ENCODE peak calls at places on chromosomes 3 and 15, in nine cellular contexts. W is ovary, L is endothelial cell of umbilical vein, Z is body of pancreas, F is heart left ventricle, G is breast epithelium, O is tibial nerve, T is suprapubic skin, B is stomach. I is an unnamed sample.

GRCh38 chr15:50176869-50177268 is 5.1 kb upstream of the SLC27A2 start:
- DNase-seq in T (no peak), W (no peak), B (no peak), L (no peak), G (no peak), O (no peak), F (no peak), Z (no peak), I (no peak)

GRCh38 chr3:16848007-16848406 is 36.7 kb upstream of the PLCL2 start:
- DNase-seq in L (no peak), F (no peak), G (no peak), O (no peak), B (no peak), Z (no peak), W (no peak), T (no peak), I (no peak)

GRCh38 chr15:74196175-74196574 is 6.4 kb downstream of the STRA6 start:
- DNase-seq in L (no peak), B (peak; percentile 65), T (no peak), F (peak; percentile 58), Z (peak; percentile 52), W (peak; percentile 65), O (no peak), G (no peak), I (peak; percentile 54)

GRCh38 chr3:12442654-12443501 is 41.4 kb upstream of the TSEN2 start:
- DNase-seq in F (peak; percentile 79), O (no peak), Z (no peak), G (no peak), L (no peak), B (no peak), W (no peak), T (no peak), I (no peak)

GRCh38 chr15:76200641-76201105 is 110.6 kb downstream of the ETFA start:
- DNase-seq in G (no peak), W (no peak), T (peak; percentile 48), Z (no peak), L (no peak), F (peak; percentile 23), O (no peak), B (peak; percentile 41), I (no peak)

GRCh38 chr15:74337607-74338211 is 29.7 kb downstream of the CYP11A1 start:
- DNase-seq in B (no peak), G (no peak), Z (no peak), L (no peak), T (no peak), F (no peak), W (no peak), O (no peak), I (no peak)

GRCh38 chr3:175273573-175273972 is 414.4 kb downstream of the NAALADL2 start:
- DNase-seq in T (no peak), L (no peak), W (no peak), B (no peak), G (no peak), F (no peak), O (no peak), Z (no peak), I (no peak)

GRCh38 chr3:191254098-191254873 is 55.2 kb downstream of the OSTN start:
- DNase-seq in T (no peak), Z (no peak), L (no peak), O (no peak), W (no peak), B (no peak), F (no peak), G (no peak), I (no peak)

GRCh38 chr3:53150247-53151085 is 10.5 kb upstream of the PRKCD start:
- DNase-seq in O (no peak), T (no peak), Z (peak; percentile 91), F (peak; percentile 38), B (peak; percentile 91), G (no peak), W (no peak), L (no peak), I (no peak)

GRCh38 chr3:16249336-16249735 is 15.4 kb downstream of the DPH3 start:
- DNase-seq in L (peak; percentile 19), G (no peak), T (no peak), F (no peak), B (no peak), O (no peak), Z (no peak), W (no peak), I (no peak)

GRCh38 chr15:70447927-70448698 is 315.2 kb downstream of the UACA start:
- DNase-seq in O (no peak), T (no peak), G (no peak), B (peak; percentile 50), L (no peak), F (peak; percentile 36), Z (no peak), W (no peak), I (no peak)

DNA sequence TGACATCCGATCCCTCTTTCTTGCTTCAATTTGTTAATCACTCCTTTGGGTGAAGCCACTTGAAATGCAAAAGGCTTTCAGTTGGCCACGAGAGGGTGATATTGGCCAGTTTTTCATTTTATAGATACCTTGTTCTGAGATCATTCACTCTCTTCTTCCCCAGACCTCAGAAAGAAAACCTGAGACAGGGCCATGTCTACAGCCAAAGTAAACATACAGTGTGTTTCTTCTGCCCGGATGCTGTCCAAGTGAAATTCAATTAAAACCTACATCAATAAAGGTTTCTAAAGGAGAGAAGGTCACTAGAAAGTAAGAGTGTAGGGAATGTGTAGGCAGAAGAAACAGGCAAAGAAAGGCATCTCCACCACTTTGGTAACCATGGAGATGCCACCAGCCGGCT is 39.5 kb upstream of the FMN1 start:
- DNase-seq in F (no peak), Z (no peak), T (no peak), O (no peak), L (peak; percentile 41), B (no peak), G (no peak), W (no peak), I (no peak)
- TF ChIP-seq CTCF in F (peak; percentile 31), Z (peak; percentile 26), T (peak; percentile 28), O (peak; percentile 12), L (peak; percentile 21), B (no peak), G (no peak), W (no peak), I (peak; percentile 20)

GRCh38 chr3:45630325-45630724 is 35.8 kb downstream of the LIMD1 start:
- DNase-seq in W (no peak), G (no peak), O (no peak), B (no peak), Z (no peak), F (no peak), T (no peak), L (no peak), I (no peak)
- TF ChIP-seq POLR2A in W (no peak), G (no peak), O (no peak), B (no peak), Z (no peak), F (no peak), T (no peak), L (no peak), I (no peak)

GRCh38 chr3:66986406-66986805 is 11.7 kb upstream of the KBTBD8 start:
- DNase-seq in B (no peak), Z (no peak), T (no peak), F (no peak), G (no peak), L (no peak), W (no peak), O (no peak), I (no peak)

GRCh38 chr3:66993082-66993481 is 5.0 kb upstream of the KBTBD8 start:
- DNase-seq in F (no peak), Z (no peak), B (no peak), W (no peak), L (no peak), T (no peak), O (no peak), G (no peak), I (no peak)

GRCh38 chr3:66991478-66991877 is 6.6 kb upstream of the KBTBD8 start:
- DNase-seq in L (peak; percentile 35), F (no peak), T (no peak), B (no peak), Z (no peak), G (no peak), O (no peak), W (no peak), I (no peak)

GRCh38 chr3:66989241-66989640 is 8.9 kb upstream of the KBTBD8 start:
- DNase-seq in O (no peak), F (no peak), B (no peak), L (no peak), T (no peak), Z (no peak), G (no peak), W (no peak), I (no peak)

DNA sequence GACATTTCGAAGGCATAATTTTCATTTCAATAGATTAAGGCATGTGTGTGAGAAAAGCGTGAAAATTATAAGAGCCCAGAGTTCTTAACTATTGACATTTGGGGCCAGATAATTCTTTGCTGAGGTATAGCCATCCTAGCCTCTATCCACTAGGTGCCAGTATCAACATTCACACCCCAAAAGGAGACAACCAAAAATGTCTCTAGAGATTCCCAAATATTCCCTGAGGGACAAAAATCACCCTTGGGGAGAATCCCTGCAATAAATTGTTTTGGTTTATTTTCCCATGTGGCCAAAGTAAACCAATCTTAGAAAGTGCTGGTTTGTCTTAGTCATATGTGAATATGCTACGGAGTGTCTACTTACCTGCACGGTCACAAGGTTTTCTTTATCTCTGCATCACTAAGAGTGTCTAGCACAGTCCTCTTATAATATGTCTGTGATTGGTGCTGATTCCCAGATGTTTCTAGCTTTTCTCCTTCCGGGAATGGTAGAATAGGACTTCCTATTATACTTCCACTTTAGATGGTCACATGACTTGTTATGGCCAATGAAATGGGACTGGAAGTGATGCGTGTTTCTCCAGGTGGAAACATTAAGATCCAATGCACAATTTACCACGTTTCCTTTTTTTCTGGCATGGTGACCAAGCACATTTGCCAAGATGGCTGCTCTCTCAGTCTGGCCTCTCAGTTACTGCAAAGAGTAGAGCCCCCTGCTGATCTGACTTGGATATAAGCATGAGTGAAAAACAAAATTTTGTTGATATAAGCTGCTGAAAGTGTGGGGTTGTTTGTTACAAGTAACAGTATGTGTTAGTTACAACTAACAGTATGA is 8.0 kb upstream of the KBTBD8 start:
- DNase-seq in L (no peak), F (no peak), O (no peak), T (no peak), B (no peak), W (no peak), Z (no peak), G (no peak), I (no peak)
- TF ChIP-seq CTCF in L (no peak), F (peak; percentile 26), O (no peak), T (no peak), B (no peak), W (no peak), Z (peak; percentile 15), G (no peak), I (no peak)

DNA sequence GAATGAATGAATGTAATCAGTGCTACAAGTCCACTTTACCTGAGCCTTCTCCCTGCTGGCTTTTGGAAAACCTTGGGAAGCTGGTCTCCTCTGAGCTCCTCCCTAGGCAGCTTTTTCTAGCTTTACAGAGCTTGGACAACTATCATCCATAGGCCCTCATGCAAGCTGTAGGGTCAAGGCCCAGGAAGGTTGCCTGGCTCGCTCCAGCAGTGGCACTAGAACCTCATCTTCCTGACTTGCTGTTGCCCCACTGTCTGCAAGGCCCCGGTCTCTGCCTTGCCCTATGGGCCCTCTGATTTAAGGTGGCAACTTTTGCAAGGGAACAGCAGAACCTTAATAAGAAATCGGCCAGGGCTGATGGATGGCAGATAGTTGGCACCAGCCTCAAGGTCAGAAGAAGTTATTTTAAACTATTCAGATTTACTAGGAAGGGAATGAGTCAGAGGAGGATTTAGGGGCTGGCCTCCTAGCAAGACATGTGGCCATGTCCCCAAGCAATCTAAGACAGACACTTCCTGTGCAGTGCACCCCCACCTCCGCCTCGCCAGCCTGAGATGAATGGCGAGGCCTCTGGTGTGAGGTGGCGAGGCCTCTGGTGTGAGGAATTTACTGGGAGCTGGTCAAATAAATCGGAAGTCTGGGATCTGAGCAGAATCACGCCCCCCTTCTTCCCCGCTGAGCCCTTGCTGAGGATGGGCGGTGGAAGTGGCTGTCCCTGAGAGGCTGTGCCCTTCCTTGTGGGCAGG is 180.8 kb downstream of the MEGF11 start:
- DNase-seq in F (no peak), T (no peak), O (no peak), B (no peak), L (no peak), W (no peak), G (no peak), Z (peak; percentile 63), I (no peak)
- TF ChIP-seq POLR2A in F (no peak), T (no peak), O (no peak), B (no peak), L (no peak), W (no peak), G (no peak), Z (no peak), I (no peak)